ENCODE peak calls at places on chromosome 14, in five cellular contexts. One of them, this sample, is unnamed.

GRCh38 chr14:89498836-89499235 is 81.8 kb upstream of the FOXN3 start:
- DNase-seq in sigmoid colon: no peak
- DNase-seq in esophagus squamous epithelium: no peak
- DNase-seq in uterus: no peak
- DNase-seq in brain microvascular endothelial cell: no peak
- DNase-seq in this sample: no peak

GRCh38 chr14:71933026-71933587 is 878 bp downstream of the RGS6 start:
- DNase-seq in sigmoid colon: no peak
- DNase-seq in esophagus squamous epithelium: no peak
- DNase-seq in uterus: no peak
- DNase-seq in brain microvascular endothelial cell: no peak
- DNase-seq in this sample: no peak

GRCh38 chr14:54498095-54498531 is 9.3 kb upstream of the GMFB start:
- DNase-seq in sigmoid colon: no peak
- DNase-seq in esophagus squamous epithelium: no peak
- DNase-seq in uterus: no peak
- DNase-seq in brain microvascular endothelial cell: no peak
- DNase-seq in this sample: no peak

GRCh38 chr14:20350280-20350679 is 6.8 kb downstream of the PARP2 start:
- DNase-seq in sigmoid colon: no peak
- DNase-seq in esophagus squamous epithelium: no peak
- DNase-seq in uterus: no peak
- DNase-seq in brain microvascular endothelial cell: no peak
- DNase-seq in this sample: no peak

GRCh38 chr14:89544636-89545301 is 127.7 kb upstream of the FOXN3 start:
- DNase-seq in sigmoid colon: no peak
- DNase-seq in esophagus squamous epithelium: no peak
- DNase-seq in uterus: no peak
- DNase-seq in brain microvascular endothelial cell: peak; percentile 43
- DNase-seq in this sample: no peak

GRCh38 chr14:95480887-95481226 is 35.6 kb downstream of the SYNE3 start:
- DNase-seq in sigmoid colon: no peak
- DNase-seq in esophagus squamous epithelium: no peak
- DNase-seq in uterus: no peak
- DNase-seq in brain microvascular endothelial cell: no peak
- DNase-seq in this sample: no peak

GRCh38 chr14:100188392-100189030 is 29.1 kb upstream of the DEGS2 start:
- DNase-seq in sigmoid colon: no peak
- DNase-seq in esophagus squamous epithelium: no peak
- DNase-seq in uterus: no peak
- DNase-seq in brain microvascular endothelial cell: no peak
- DNase-seq in this sample: no peak

GRCh38 chr14:55713496-55713895 is 133.5 kb downstream of the KTN1 start:
- DNase-seq in sigmoid colon: no peak
- DNase-seq in esophagus squamous epithelium: no peak
- DNase-seq in uterus: no peak
- DNase-seq in brain microvascular endothelial cell: no peak
- DNase-seq in this sample: no peak

GRCh38 chr14:84465890-84466289 is 1064.1 kb upstream of the FLRT2 start:
- DNase-seq in sigmoid colon: no peak
- DNase-seq in esophagus squamous epithelium: no peak
- DNase-seq in uterus: no peak
- DNase-seq in brain microvascular endothelial cell: no peak
- DNase-seq in this sample: no peak

GRCh38 chr14:96830946-96831345 is 33.8 kb downstream of the VRK1 start:
- DNase-seq in sigmoid colon: no peak
- DNase-seq in esophagus squamous epithelium: no peak
- DNase-seq in uterus: no peak
- DNase-seq in brain microvascular endothelial cell: no peak
- DNase-seq in this sample: no peak

GRCh38 chr14:49993565-49993964 is 100.7 kb downstream of the ARF6 start:
- DNase-seq in sigmoid colon: no peak
- DNase-seq in esophagus squamous epithelium: no peak
- DNase-seq in uterus: no peak
- DNase-seq in brain microvascular endothelial cell: no peak
- DNase-seq in this sample: no peak

GRCh38 chr14:99564256-99564902 is 39.6 kb downstream of the CCDC85C start:
- DNase-seq in sigmoid colon: peak; percentile 95
- DNase-seq in esophagus squamous epithelium: no peak
- DNase-seq in uterus: peak; percentile 89
- DNase-seq in brain microvascular endothelial cell: peak; percentile 37
- DNase-seq in this sample: peak; percentile 65

GRCh38 chr14:79585845-79586244 is 625.5 kb downstream of the DIO2 start:
- DNase-seq in sigmoid colon: no peak
- DNase-seq in esophagus squamous epithelium: no peak
- DNase-seq in uterus: no peak
- DNase-seq in brain microvascular endothelial cell: peak; percentile 76
- DNase-seq in this sample: no peak

GRCh38 chr14:74704656-74705055 is 8.2 kb downstream of the AREL1 start:
- DNase-seq in sigmoid colon: no peak
- DNase-seq in esophagus squamous epithelium: no peak
- DNase-seq in uterus: no peak
- DNase-seq in brain microvascular endothelial cell: no peak
- DNase-seq in this sample: no peak

GRCh38 chr14:103862393-103862782 is 15.0 kb upstream of the PPP1R13B start:
- DNase-seq in sigmoid colon: no peak
- DNase-seq in esophagus squamous epithelium: no peak
- DNase-seq in uterus: no peak
- DNase-seq in brain microvascular endothelial cell: no peak
- DNase-seq in this sample: no peak

GRCh38 chr14:94180655-94181271 is 6.6 kb downstream of the PPP4R4 start:
- DNase-seq in sigmoid colon: no peak
- DNase-seq in esophagus squamous epithelium: no peak
- DNase-seq in uterus: no peak
- DNase-seq in brain microvascular endothelial cell: peak; percentile 15
- DNase-seq in this sample: no peak

GRCh38 chr14:21498540-21499526 is 12.3 kb downstream of the METTL3 start:
- DNase-seq in sigmoid colon: no peak
- DNase-seq in esophagus squamous epithelium: no peak
- DNase-seq in uterus: no peak
- DNase-seq in brain microvascular endothelial cell: peak; percentile 43
- DNase-seq in this sample: no peak

GRCh38 chr14:96741151-96741977 is 55.8 kb upstream of the VRK1 start:
- DNase-seq in sigmoid colon: peak; percentile 67
- DNase-seq in esophagus squamous epithelium: no peak
- DNase-seq in uterus: no peak
- DNase-seq in brain microvascular endothelial cell: peak; percentile 27
- DNase-seq in this sample: no peak

GRCh38 chr14:102088012-102088792 is 1.4 kb upstream of the HSP90AA1 start:
- DNase-seq in sigmoid colon: peak; percentile 80
- DNase-seq in esophagus squamous epithelium: no peak
- DNase-seq in uterus: peak; percentile 46
- DNase-seq in brain microvascular endothelial cell: peak; percentile 5
- DNase-seq in this sample: no peak

GRCh38 chr14:90605430-90605829 is 208.6 kb downstream of the CALM1 start:
- DNase-seq in sigmoid colon: no peak
- DNase-seq in esophagus squamous epithelium: no peak
- DNase-seq in uterus: no peak
- DNase-seq in brain microvascular endothelial cell: no peak
- DNase-seq in this sample: no peak

GRCh38 chr14:99568567-99569560 is 35.1 kb downstream of the CCDC85C start:
- DNase-seq in sigmoid colon: peak; percentile 84
- DNase-seq in esophagus squamous epithelium: no peak
- DNase-seq in uterus: peak; percentile 75
- DNase-seq in brain microvascular endothelial cell: no peak
- DNase-seq in this sample: no peak

GRCh38 chr14:65369560-65369959 is 43.0 kb upstream of the FUT8 start:
- DNase-seq in sigmoid colon: no peak
- DNase-seq in esophagus squamous epithelium: no peak
- DNase-seq in uterus: no peak
- DNase-seq in brain microvascular endothelial cell: no peak
- DNase-seq in this sample: no peak

GRCh38 chr14:94284221-94284620 is 8.8 kb downstream of the SERPINA10 start:
- DNase-seq in sigmoid colon: no peak
- DNase-seq in esophagus squamous epithelium: no peak
- DNase-seq in uterus: no peak
- DNase-seq in brain microvascular endothelial cell: no peak
- DNase-seq in this sample: no peak

GRCh38 chr14:68718033-68718725 is 74.7 kb downstream of the ZFP36L1 start:
- DNase-seq in sigmoid colon: no peak
- DNase-seq in esophagus squamous epithelium: no peak
- DNase-seq in uterus: no peak
- DNase-seq in brain microvascular endothelial cell: no peak
- DNase-seq in this sample: no peak

GRCh38 chr14:93975791-93976476 is 436 bp downstream of the ASB2 start:
- DNase-seq in sigmoid colon: no peak
- DNase-seq in esophagus squamous epithelium: no peak
- DNase-seq in uterus: no peak
- DNase-seq in brain microvascular endothelial cell: no peak
- DNase-seq in this sample: no peak

GRCh38 chr14:29805415-29806123 is 122.1 kb downstream of the PRKD1 start:
- DNase-seq in sigmoid colon: peak; percentile 75
- DNase-seq in esophagus squamous epithelium: no peak
- DNase-seq in uterus: peak; percentile 33
- DNase-seq in brain microvascular endothelial cell: peak; percentile 56
- DNase-seq in this sample: peak; percentile 86

GRCh38 chr14:37325332-37325731 is 127.6 kb downstream of the MIPOL1 start:
- DNase-seq in sigmoid colon: no peak
- DNase-seq in esophagus squamous epithelium: no peak
- DNase-seq in uterus: no peak
- DNase-seq in brain microvascular endothelial cell: no peak
- DNase-seq in this sample: no peak

GRCh38 chr14:101556566-101557320 is 4.6 kb upstream of the DIO3 start:
- DNase-seq in sigmoid colon: no peak
- DNase-seq in esophagus squamous epithelium: no peak
- DNase-seq in uterus: no peak
- DNase-seq in brain microvascular endothelial cell: no peak
- DNase-seq in this sample: no peak

GRCh38 chr14:72568296-72568992 is 325.5 kb downstream of the DPF3 start:
- DNase-seq in sigmoid colon: peak; percentile 19
- DNase-seq in esophagus squamous epithelium: no peak
- DNase-seq in uterus: no peak
- DNase-seq in brain microvascular endothelial cell: no peak
- DNase-seq in this sample: no peak

GRCh38 chr14:70660967-70661871 is 19.5 kb downstream of the TTC9 start:
- DNase-seq in sigmoid colon: no peak
- DNase-seq in esophagus squamous epithelium: no peak
- DNase-seq in uterus: no peak
- DNase-seq in brain microvascular endothelial cell: no peak
- DNase-seq in this sample: no peak
- TF ChIP-seq CTCF in sigmoid colon: no peak
- TF ChIP-seq CTCF in esophagus squamous epithelium: no peak
- TF ChIP-seq CTCF in uterus: no peak
- TF ChIP-seq CTCF in brain microvascular endothelial cell: no peak
- TF ChIP-seq CTCF in this sample: no peak

GRCh38 chr14:22601456-22601855 is 3.4 kb downstream of the ABHD4 start:
- DNase-seq in sigmoid colon: no peak
- DNase-seq in esophagus squamous epithelium: no peak
- DNase-seq in uterus: no peak
- DNase-seq in brain microvascular endothelial cell: no peak
- DNase-seq in this sample: no peak

GRCh38 chr14:22598099-22598895 is at the start of gene ABHD4:
- DNase-seq in sigmoid colon: peak; percentile 91
- DNase-seq in esophagus squamous epithelium: no peak
- DNase-seq in uterus: peak; percentile 80
- DNase-seq in brain microvascular endothelial cell: peak; percentile 50
- DNase-seq in this sample: no peak

GRCh38 chr14:22599349-22599748 is 1.2 kb downstream of the ABHD4 start:
- DNase-seq in sigmoid colon: no peak
- DNase-seq in esophagus squamous epithelium: no peak
- DNase-seq in uterus: no peak
- DNase-seq in brain microvascular endothelial cell: no peak
- DNase-seq in this sample: no peak

GRCh38 chr14:22598896-22599244 is 770 bp downstream of the ABHD4 start:
- DNase-seq in sigmoid colon: no peak
- DNase-seq in esophagus squamous epithelium: no peak
- DNase-seq in uterus: peak; percentile 72
- DNase-seq in brain microvascular endothelial cell: peak; percentile 53
- DNase-seq in this sample: no peak

GRCh38 chr14:22600027-22600426 is 1.9 kb downstream of the ABHD4 start:
- DNase-seq in sigmoid colon: no peak
- DNase-seq in esophagus squamous epithelium: no peak
- DNase-seq in uterus: no peak
- DNase-seq in brain microvascular endothelial cell: no peak
- DNase-seq in this sample: no peak
- H3K4me3 ChIP-seq in sigmoid colon: no peak overlapping the region
- H3K4me3 ChIP-seq in esophagus squamous epithelium: no peak overlapping the region
- H3K4me3 ChIP-seq in uterus: no peak overlapping the region
- H3K4me3 ChIP-seq in brain microvascular endothelial cell: no peak overlapping the region
- H3K4me3 ChIP-seq in this sample: no peak overlapping the region

DNA sequence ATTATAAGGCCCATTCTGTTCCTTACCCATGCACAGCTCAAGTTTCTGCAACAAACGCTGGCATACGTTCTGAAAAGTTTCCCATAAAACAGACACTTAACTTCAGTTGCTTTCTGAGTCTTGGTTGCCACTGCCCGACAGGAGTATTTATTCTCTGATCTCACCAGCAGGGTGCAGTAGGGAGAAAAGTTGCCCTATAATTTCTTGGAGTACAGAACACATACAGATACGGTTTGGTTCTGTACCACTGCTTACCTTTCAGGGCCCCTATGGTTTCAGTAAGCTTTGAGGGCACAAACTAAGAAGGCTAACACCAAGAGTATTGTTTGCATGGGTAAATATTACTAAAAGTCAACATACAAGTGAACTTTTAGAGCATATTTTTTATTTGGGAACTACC is 77.9 kb downstream of the SPATA7 start:
- DNase-seq in sigmoid colon: no peak
- DNase-seq in esophagus squamous epithelium: no peak
- DNase-seq in uterus: no peak
- DNase-seq in brain microvascular endothelial cell: no peak
- DNase-seq in this sample: no peak
- TF ChIP-seq CTCF in sigmoid colon: no peak
- TF ChIP-seq CTCF in esophagus squamous epithelium: peak; percentile 23
- TF ChIP-seq CTCF in uterus: no peak
- TF ChIP-seq CTCF in brain microvascular endothelial cell: peak; percentile 47
- TF ChIP-seq CTCF in this sample: peak; percentile 36

GRCh38 chr14:66476964-66477363 is 9.2 kb upstream of the CCDC196 start:
- DNase-seq in sigmoid colon: no peak
- DNase-seq in esophagus squamous epithelium: no peak
- DNase-seq in uterus: no peak
- DNase-seq in brain microvascular endothelial cell: peak; percentile 80
- DNase-seq in this sample: no peak

GRCh38 chr14:66471584-66471983 is 14.6 kb upstream of the CCDC196 start:
- DNase-seq in sigmoid colon: no peak
- DNase-seq in esophagus squamous epithelium: no peak
- DNase-seq in uterus: no peak
- DNase-seq in brain microvascular endothelial cell: no peak
- DNase-seq in this sample: no peak

GRCh38 chr14:66468778-66469367 is 17.3 kb upstream of the CCDC196 start:
- DNase-seq in sigmoid colon: no peak
- DNase-seq in esophagus squamous epithelium: no peak
- DNase-seq in uterus: no peak
- DNase-seq in brain microvascular endothelial cell: no peak
- DNase-seq in this sample: no peak

GRCh38 chr14:66477567-66477966 is 8.6 kb upstream of the CCDC196 start:
- DNase-seq in sigmoid colon: no peak
- DNase-seq in esophagus squamous epithelium: no peak
- DNase-seq in uterus: no peak
- DNase-seq in brain microvascular endothelial cell: no peak
- DNase-seq in this sample: no peak

DNA sequence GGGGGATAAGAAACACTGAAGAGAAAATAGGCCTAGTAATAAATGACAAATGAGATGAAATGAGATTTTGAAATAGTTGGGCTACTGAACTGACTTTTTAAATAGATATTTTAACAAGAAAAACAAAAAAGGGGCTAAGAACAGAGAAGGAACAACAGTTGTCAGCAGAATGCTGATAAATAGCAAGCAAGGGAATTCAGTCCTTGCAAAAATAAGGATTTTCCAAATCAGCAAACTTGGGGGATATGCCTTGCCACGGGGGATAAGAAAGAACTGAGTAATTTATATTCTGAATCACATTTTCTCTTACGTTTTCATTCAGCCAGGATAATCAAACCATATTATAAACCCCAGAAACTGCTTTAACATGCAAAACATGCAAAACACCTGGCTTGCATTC is 12.9 kb upstream of the CCDC196 start:
- DNase-seq in sigmoid colon: no peak
- DNase-seq in esophagus squamous epithelium: no peak
- DNase-seq in uterus: no peak
- DNase-seq in brain microvascular endothelial cell: no peak
- DNase-seq in this sample: no peak
- H3K4me3 ChIP-seq in sigmoid colon: no peak overlapping the region
- H3K4me3 ChIP-seq in esophagus squamous epithelium: no peak overlapping the region
- H3K4me3 ChIP-seq in uterus: no peak overlapping the region
- H3K4me3 ChIP-seq in brain microvascular endothelial cell: no peak overlapping the region
- H3K4me3 ChIP-seq in this sample: no peak overlapping the region

This sample was measured in AG04450.